ENCODE peak calls at places on chromosome 1, in nine cellular contexts. P is cerebellar cortex, A is astrocyte of the cerebellum, F is aorta, R is suprapubic skin, S is pons, M is fibroblast of lung, N is NAMALWA, U is GM23248. I is an unnamed sample.

GRCh38 chr1:19582318-19582717 is 61.8 kb upstream of the NBL1 start:
- DNase-seq in P (peak; percentile 41), A (no peak), F (peak; percentile 84), R (peak; percentile 80), S (peak; percentile 5), M (no peak), N (peak; percentile 78), U (peak; percentile 30), I (peak; percentile 60)

GRCh38 chr1:6445062-6445763 is 20.6 kb downstream of the ESPN start:
- DNase-seq in P (peak; percentile 77), A (no peak), F (no peak), R (no peak), S (no peak), M (peak; percentile 20), N (no peak), U (peak; percentile 59), I (peak; percentile 67)

GRCh38 chr1:158024737-158025136 is 31.3 kb downstream of the KIRREL1 start:
- DNase-seq in P (no peak), A (no peak), F (peak; percentile 85), R (no peak), S (no peak), M (no peak), N (no peak), U (no peak), I (peak; percentile 62)

GRCh38 chr1:164137273-164137947 is 421.6 kb upstream of the PBX1 start:
- DNase-seq in P (no peak), A (no peak), F (no peak), R (no peak), S (no peak), M (no peak), N (no peak), U (no peak), I (no peak)

GRCh38 chr1:4837752-4838151 is 183.3 kb downstream of the AJAP1 start:
- DNase-seq in P (no peak), A (no peak), F (no peak), R (no peak), S (no peak), M (no peak), N (no peak), U (no peak), I (no peak)

GRCh38 chr1:20386682-20387081 is 96.0 kb downstream of the VWA5B1 start:
- DNase-seq in P (no peak), A (no peak), F (no peak), R (no peak), S (peak; percentile 22), M (no peak), N (no peak), U (no peak), I (no peak)

GRCh38 chr1:42721926-42722325 is 18.1 kb downstream of the CLDN19 start:
- DNase-seq in P (no peak), A (no peak), F (no peak), R (no peak), S (no peak), M (no peak), N (no peak), U (no peak), I (no peak)

GRCh38 chr1:226662704-226663326 is 76.3 kb downstream of the ITPKB start:
- DNase-seq in P (no peak), A (peak; percentile 84), F (peak; percentile 88), R (peak; percentile 96), S (peak; percentile 88), M (peak; percentile 94), N (peak; percentile 100), U (peak; percentile 97), I (peak; percentile 75)

GRCh38 chr1:19799233-19799876 is 361 bp downstream of the TMCO4 start:
- DNase-seq in P (no peak), A (no peak), F (peak; percentile 87), R (no peak), S (no peak), M (peak; percentile 41), N (peak; percentile 15), U (peak; percentile 79), I (peak; percentile 82)

GRCh38 chr1:182978158-182978853 is 25.3 kb upstream of the SHCBP1L start:
- DNase-seq in P (no peak), A (no peak), F (no peak), R (no peak), S (no peak), M (no peak), N (no peak), U (no peak), I (no peak)

I was measured in Right ventricle myocardium superior.